ENCODE peak calls at places on chromosomes 5 and 9, in five cellular contexts. J is transverse colon, E is GM23338, I is bronchial epithelial cell, S is spleen. A is an unnamed sample. For H3K36me3, the result is how much of the 10 kb centered on the place peaks cover.

GRCh38 chr5:119328753-119329602 is 26.8 kb upstream of the TNFAIP8 start:
- DNase-seq in J (peak), E (no peak), I (peak), S (no peak), A (no peak)

GRCh38 chr5:39015743-39016586 is 58.2 kb downstream of the RICTOR start:
- DNase-seq in J (no peak), E (no peak), I (peak), S (no peak), A (no peak)

GRCh38 chr5:72956324-72957140 is 691 bp downstream of the FCHO2 start:
- DNase-seq in J (peak), E (peak), I (peak), S (peak), A (no peak)

GRCh38 chr5:50710838-50711237 is 44.4 kb downstream of the PARP8 start:
- DNase-seq in J (no peak), E (no peak), I (no peak), S (no peak), A (no peak)

GRCh38 chr9:13181652-13182051 is 97.8 kb downstream of the MPDZ start:
- DNase-seq in J (no peak), E (peak), I (peak), S (no peak), A (no peak)

GRCh38 chr5:44993286-44993685 is 184.5 kb downstream of the MRPS30 start:
- DNase-seq in J (no peak), E (no peak), I (no peak), S (no peak), A (no peak)

GRCh38 chr9:16282216-16282615 is 588.3 kb downstream of the BNC2 start:
- DNase-seq in J (no peak), E (no peak), I (peak), S (no peak), A (no peak)

GRCh38 chr9:89463986-89464901 is 33.7 kb downstream of the SEMA4D start:
- DNase-seq in J (peak), E (no peak), I (no peak), S (peak), A (peak)

GRCh38 chr5:173628501-173628900 is 12.1 kb upstream of the BOD1 start:
- DNase-seq in J (no peak), E (no peak), I (no peak), S (no peak), A (no peak)

GRCh38 chr5:111859533-111860270 is 102.7 kb upstream of the NREP start:
- DNase-seq in J (no peak), E (no peak), I (peak), S (no peak), A (no peak)

GRCh38 chr5:87210076-87210475 is 57.6 kb upstream of the RASA1 start:
- DNase-seq in J (no peak), E (no peak), I (no peak), S (no peak), A (no peak)

GRCh38 chr5:68066277-68066955 is 149.1 kb upstream of the PIK3R1 start:
- DNase-seq in J (no peak), E (no peak), I (no peak), S (no peak), A (no peak)

GRCh38 chr9:87324613-87325194 is 173.0 kb upstream of the DAPK1 start:
- DNase-seq in J (no peak), E (peak), I (peak), S (no peak), A (no peak)

GRCh38 chr5:35237580-35238376 is 7.5 kb upstream of the PRLR start:
- DNase-seq in J (no peak), E (no peak), I (no peak), S (no peak), A (no peak)

GRCh38 chr5:146425023-146425422 is 22.1 kb upstream of the TCERG1 start:
- DNase-seq in J (no peak), E (peak), I (no peak), S (no peak), A (no peak)

GRCh38 chr5:35457912-35458823 is 159.5 kb upstream of the SPEF2 start:
- DNase-seq in J (no peak), E (no peak), I (no peak), S (no peak), A (no peak)

GRCh38 chr5:175392236-175392635 is 51.7 kb downstream of the DRD1 start:
- DNase-seq in J (no peak), E (no peak), I (no peak), S (no peak), A (no peak)

GRCh38 chr5:123303802-123304201 is 119.4 kb downstream of the CEP120 start:
- DNase-seq in J (no peak), E (peak), I (peak), S (no peak), A (no peak)

GRCh38 chr5:126884269-126884819 is 107.4 kb downstream of the LMNB1 start:
- DNase-seq in J (no peak), E (no peak), I (peak), S (no peak), A (no peak)

GRCh38 chr5:159059722-159060121 is 40.0 kb downstream of the EBF1 start:
- DNase-seq in J (no peak), E (no peak), I (no peak), S (no peak), A (no peak)

GRCh38 chr5:159058928-159059636 is 40.6 kb downstream of the EBF1 start:
- DNase-seq in J (no peak), E (no peak), I (no peak), S (no peak), A (peak)

GRCh38 chr5:159057426-159057825 is 42.3 kb downstream of the EBF1 start:
- DNase-seq in J (no peak), E (no peak), I (no peak), S (no peak), A (no peak)

GRCh38 chr5:159061186-159061796 is 38.4 kb downstream of the EBF1 start:
- DNase-seq in J (no peak), E (no peak), I (peak), S (no peak), A (no peak)

GRCh38 chr5:159061834-159062530 is 37.7 kb downstream of the EBF1 start:
- DNase-seq in J (no peak), E (peak), I (no peak), S (no peak), A (no peak)
- H3K4me3 ChIP-seq in J (no peak), E (peak), I (no peak), S (no peak), A (no peak)

GRCh38 chr5:154868702-154869101 is 10.3 kb downstream of the CNOT8 start:
- DNase-seq in J (no peak), E (peak), I (no peak), S (no peak), A (no peak)

GRCh38 chr5:154878642-154879335 is 20.4 kb downstream of the CNOT8 start:
- DNase-seq in J (no peak), E (peak), I (no peak), S (no peak), A (no peak)

GRCh38 chr5:154871732-154872131 is 13.3 kb downstream of the CNOT8 start:
- DNase-seq in J (no peak), E (no peak), I (no peak), S (no peak), A (no peak)

GRCh38 chr5:154873791-154874331 is 15.4 kb downstream of the CNOT8 start:
- DNase-seq in J (no peak), E (no peak), I (no peak), S (no peak), A (no peak)
- H3K36me3 ChIP-seq in J (half or more), E (half or more), I (under half), S (half or more), A (under half)

GRCh38 chr5:135546912-135547311 is 11.1 kb upstream of the NEUROG1 start:
- DNase-seq in J (no peak), E (no peak), I (no peak), S (no peak), A (no peak)
- TF ChIP-seq CTCF in J (no peak), E (peak), I (no peak), S (no peak), A (no peak)

GRCh38 chr5:138139776-138140080 is 500 bp upstream of the NME5 start:
- DNase-seq in J (no peak), E (no peak), I (no peak), S (no peak), A (no peak)
- H3K4me3 ChIP-seq in J (no peak), E (peak), I (no peak), S (no peak), A (no peak)

GRCh38 chr5:178619390-178619789 is 7.5 kb downstream of the CLK4 start:
- DNase-seq in J (no peak), E (peak), I (no peak), S (no peak), A (no peak)
- H3K36me3 ChIP-seq in J (half or more), E (under half), I (under half), S (half or more), A (under half)